ENCODE peak calls at places on chromosomes 13 and 19, in ten cellular contexts. One of them, this sample, is unnamed.

GRCh38 chr13:54859827-54860226 is 1831.2 kb downstream of the OLFM4 start:
- DNase-seq in NCI-H1417 treated with DMSO at 0.1 percent for 48 hours: no peak
- DNase-seq in BE2C: no peak
- DNase-seq in stimulated activated CD4-positive, alpha-beta T cell treated with anti-CD3 and anti-CD28 coated beads, Interleukin-12 subunit alpha, Interleukin-12 subunit beta, amount 100 ng/mL, for 4 hours: no peak
- DNase-seq in activated CD4-positive, alpha-beta T cell treated with anti-CD3 and anti-CD28 coated beads for 36 hours: no peak
- DNase-seq in stimulated activated CD8-positive, alpha-beta memory T cell treated with anti-CD3 and anti-CD28 coated beads, Interleukin-4, amount 100 ng/mL, for 4 hours: no peak
- DNase-seq in AG04450: no peak
- DNase-seq in NCI-H1105 treated with DMSO at 0.1 percent for 48 hours: no peak
- DNase-seq in type B pancreatic cell: no peak
- DNase-seq in mesendoderm: no peak
- DNase-seq in this sample: no peak

GRCh38 chr19:53844849-53845246 is 20.7 kb upstream of the NLRP12 start:
- DNase-seq in NCI-H1417 treated with DMSO at 0.1 percent for 48 hours: no peak
- DNase-seq in BE2C: no peak
- DNase-seq in stimulated activated CD4-positive, alpha-beta T cell treated with anti-CD3 and anti-CD28 coated beads, Interleukin-12 subunit alpha, Interleukin-12 subunit beta, amount 100 ng/mL, for 4 hours: no peak
- DNase-seq in activated CD4-positive, alpha-beta T cell treated with anti-CD3 and anti-CD28 coated beads for 36 hours: no peak
- DNase-seq in stimulated activated CD8-positive, alpha-beta memory T cell treated with anti-CD3 and anti-CD28 coated beads, Interleukin-4, amount 100 ng/mL, for 4 hours: no peak
- DNase-seq in AG04450: no peak
- DNase-seq in NCI-H1105 treated with DMSO at 0.1 percent for 48 hours: no peak
- DNase-seq in type B pancreatic cell: no peak
- DNase-seq in mesendoderm: no peak
- DNase-seq in this sample: no peak

GRCh38 chr19:13995017-13995728 is 10.9 kb downstream of the RFX1 start:
- DNase-seq in NCI-H1417 treated with DMSO at 0.1 percent for 48 hours: no peak
- DNase-seq in BE2C: no peak
- DNase-seq in stimulated activated CD4-positive, alpha-beta T cell treated with anti-CD3 and anti-CD28 coated beads, Interleukin-12 subunit alpha, Interleukin-12 subunit beta, amount 100 ng/mL, for 4 hours: no peak
- DNase-seq in activated CD4-positive, alpha-beta T cell treated with anti-CD3 and anti-CD28 coated beads for 36 hours: no peak
- DNase-seq in stimulated activated CD8-positive, alpha-beta memory T cell treated with anti-CD3 and anti-CD28 coated beads, Interleukin-4, amount 100 ng/mL, for 4 hours: no peak
- DNase-seq in AG04450: no peak
- DNase-seq in NCI-H1105 treated with DMSO at 0.1 percent for 48 hours: no peak
- DNase-seq in type B pancreatic cell: no peak
- DNase-seq in mesendoderm: no peak
- DNase-seq in this sample: no peak

GRCh38 chr13:35830850-35831450 is 300.2 kb downstream of the DCLK1 start:
- DNase-seq in NCI-H1417 treated with DMSO at 0.1 percent for 48 hours: no peak
- DNase-seq in BE2C: no peak
- DNase-seq in stimulated activated CD4-positive, alpha-beta T cell treated with anti-CD3 and anti-CD28 coated beads, Interleukin-12 subunit alpha, Interleukin-12 subunit beta, amount 100 ng/mL, for 4 hours: no peak
- DNase-seq in activated CD4-positive, alpha-beta T cell treated with anti-CD3 and anti-CD28 coated beads for 36 hours: no peak
- DNase-seq in stimulated activated CD8-positive, alpha-beta memory T cell treated with anti-CD3 and anti-CD28 coated beads, Interleukin-4, amount 100 ng/mL, for 4 hours: no peak
- DNase-seq in AG04450: no peak
- DNase-seq in NCI-H1105 treated with DMSO at 0.1 percent for 48 hours: no peak
- DNase-seq in type B pancreatic cell: no peak
- DNase-seq in mesendoderm: no peak
- DNase-seq in this sample: no peak

GRCh38 chr13:20461860-20462532 is 63.7 kb downstream of the CRYL1 start:
- DNase-seq in NCI-H1417 treated with DMSO at 0.1 percent for 48 hours: no peak
- DNase-seq in BE2C: no peak
- DNase-seq in stimulated activated CD4-positive, alpha-beta T cell treated with anti-CD3 and anti-CD28 coated beads, Interleukin-12 subunit alpha, Interleukin-12 subunit beta, amount 100 ng/mL, for 4 hours: no peak
- DNase-seq in activated CD4-positive, alpha-beta T cell treated with anti-CD3 and anti-CD28 coated beads for 36 hours: no peak
- DNase-seq in stimulated activated CD8-positive, alpha-beta memory T cell treated with anti-CD3 and anti-CD28 coated beads, Interleukin-4, amount 100 ng/mL, for 4 hours: no peak
- DNase-seq in AG04450: no peak
- DNase-seq in NCI-H1105 treated with DMSO at 0.1 percent for 48 hours: peak
- DNase-seq in type B pancreatic cell: no peak
- DNase-seq in mesendoderm: peak
- DNase-seq in this sample: no peak

GRCh38 chr13:24539500-24540165 is 27.1 kb upstream of the PARP4 start:
- DNase-seq in NCI-H1417 treated with DMSO at 0.1 percent for 48 hours: no peak
- DNase-seq in BE2C: no peak
- DNase-seq in stimulated activated CD4-positive, alpha-beta T cell treated with anti-CD3 and anti-CD28 coated beads, Interleukin-12 subunit alpha, Interleukin-12 subunit beta, amount 100 ng/mL, for 4 hours: no peak
- DNase-seq in activated CD4-positive, alpha-beta T cell treated with anti-CD3 and anti-CD28 coated beads for 36 hours: no peak
- DNase-seq in stimulated activated CD8-positive, alpha-beta memory T cell treated with anti-CD3 and anti-CD28 coated beads, Interleukin-4, amount 100 ng/mL, for 4 hours: no peak
- DNase-seq in AG04450: no peak
- DNase-seq in NCI-H1105 treated with DMSO at 0.1 percent for 48 hours: no peak
- DNase-seq in type B pancreatic cell: no peak
- DNase-seq in mesendoderm: no peak
- DNase-seq in this sample: no peak

GRCh38 chr13:112723771-112724170 is 33.9 kb downstream of the ATP11A start:
- DNase-seq in NCI-H1417 treated with DMSO at 0.1 percent for 48 hours: no peak
- DNase-seq in BE2C: no peak
- DNase-seq in stimulated activated CD4-positive, alpha-beta T cell treated with anti-CD3 and anti-CD28 coated beads, Interleukin-12 subunit alpha, Interleukin-12 subunit beta, amount 100 ng/mL, for 4 hours: no peak
- DNase-seq in activated CD4-positive, alpha-beta T cell treated with anti-CD3 and anti-CD28 coated beads for 36 hours: no peak
- DNase-seq in stimulated activated CD8-positive, alpha-beta memory T cell treated with anti-CD3 and anti-CD28 coated beads, Interleukin-4, amount 100 ng/mL, for 4 hours: no peak
- DNase-seq in AG04450: no peak
- DNase-seq in NCI-H1105 treated with DMSO at 0.1 percent for 48 hours: no peak
- DNase-seq in type B pancreatic cell: no peak
- DNase-seq in mesendoderm: no peak
- DNase-seq in this sample: no peak

GRCh38 chr13:28586585-28587540 is 72.1 kb upstream of the POMP start:
- DNase-seq in NCI-H1417 treated with DMSO at 0.1 percent for 48 hours: no peak
- DNase-seq in BE2C: no peak
- DNase-seq in stimulated activated CD4-positive, alpha-beta T cell treated with anti-CD3 and anti-CD28 coated beads, Interleukin-12 subunit alpha, Interleukin-12 subunit beta, amount 100 ng/mL, for 4 hours: no peak
- DNase-seq in activated CD4-positive, alpha-beta T cell treated with anti-CD3 and anti-CD28 coated beads for 36 hours: no peak
- DNase-seq in stimulated activated CD8-positive, alpha-beta memory T cell treated with anti-CD3 and anti-CD28 coated beads, Interleukin-4, amount 100 ng/mL, for 4 hours: no peak
- DNase-seq in AG04450: no peak
- DNase-seq in NCI-H1105 treated with DMSO at 0.1 percent for 48 hours: no peak
- DNase-seq in type B pancreatic cell: no peak
- DNase-seq in mesendoderm: peak
- DNase-seq in this sample: no peak

GRCh38 chr13:24097667-24098066 is 62.9 kb upstream of the SPATA13 start:
- DNase-seq in NCI-H1417 treated with DMSO at 0.1 percent for 48 hours: no peak
- DNase-seq in BE2C: no peak
- DNase-seq in stimulated activated CD4-positive, alpha-beta T cell treated with anti-CD3 and anti-CD28 coated beads, Interleukin-12 subunit alpha, Interleukin-12 subunit beta, amount 100 ng/mL, for 4 hours: no peak
- DNase-seq in activated CD4-positive, alpha-beta T cell treated with anti-CD3 and anti-CD28 coated beads for 36 hours: peak
- DNase-seq in stimulated activated CD8-positive, alpha-beta memory T cell treated with anti-CD3 and anti-CD28 coated beads, Interleukin-4, amount 100 ng/mL, for 4 hours: no peak
- DNase-seq in AG04450: no peak
- DNase-seq in NCI-H1105 treated with DMSO at 0.1 percent for 48 hours: no peak
- DNase-seq in type B pancreatic cell: no peak
- DNase-seq in mesendoderm: no peak
- DNase-seq in this sample: no peak

GRCh38 chr19:17095141-17095919 is 19.8 kb downstream of the MYO9B start:
- DNase-seq in NCI-H1417 treated with DMSO at 0.1 percent for 48 hours: no peak
- DNase-seq in BE2C: no peak
- DNase-seq in stimulated activated CD4-positive, alpha-beta T cell treated with anti-CD3 and anti-CD28 coated beads, Interleukin-12 subunit alpha, Interleukin-12 subunit beta, amount 100 ng/mL, for 4 hours: no peak
- DNase-seq in activated CD4-positive, alpha-beta T cell treated with anti-CD3 and anti-CD28 coated beads for 36 hours: no peak
- DNase-seq in stimulated activated CD8-positive, alpha-beta memory T cell treated with anti-CD3 and anti-CD28 coated beads, Interleukin-4, amount 100 ng/mL, for 4 hours: no peak
- DNase-seq in AG04450: no peak
- DNase-seq in NCI-H1105 treated with DMSO at 0.1 percent for 48 hours: no peak
- DNase-seq in type B pancreatic cell: no peak
- DNase-seq in mesendoderm: no peak
- DNase-seq in this sample: no peak

GRCh38 chr19:13884726-13885591 is 8.0 kb downstream of the NANOS3 start:
- DNase-seq in NCI-H1417 treated with DMSO at 0.1 percent for 48 hours: peak
- DNase-seq in BE2C: peak
- DNase-seq in stimulated activated CD4-positive, alpha-beta T cell treated with anti-CD3 and anti-CD28 coated beads, Interleukin-12 subunit alpha, Interleukin-12 subunit beta, amount 100 ng/mL, for 4 hours: no peak
- DNase-seq in activated CD4-positive, alpha-beta T cell treated with anti-CD3 and anti-CD28 coated beads for 36 hours: no peak
- DNase-seq in stimulated activated CD8-positive, alpha-beta memory T cell treated with anti-CD3 and anti-CD28 coated beads, Interleukin-4, amount 100 ng/mL, for 4 hours: no peak
- DNase-seq in AG04450: no peak
- DNase-seq in NCI-H1105 treated with DMSO at 0.1 percent for 48 hours: peak
- DNase-seq in type B pancreatic cell: no peak
- DNase-seq in mesendoderm: no peak
- DNase-seq in this sample: peak

GRCh38 chr13:51739403-51740112 is 64.4 kb downstream of the DHRS12 start:
- DNase-seq in NCI-H1417 treated with DMSO at 0.1 percent for 48 hours: no peak
- DNase-seq in BE2C: no peak
- DNase-seq in stimulated activated CD4-positive, alpha-beta T cell treated with anti-CD3 and anti-CD28 coated beads, Interleukin-12 subunit alpha, Interleukin-12 subunit beta, amount 100 ng/mL, for 4 hours: no peak
- DNase-seq in activated CD4-positive, alpha-beta T cell treated with anti-CD3 and anti-CD28 coated beads for 36 hours: no peak
- DNase-seq in stimulated activated CD8-positive, alpha-beta memory T cell treated with anti-CD3 and anti-CD28 coated beads, Interleukin-4, amount 100 ng/mL, for 4 hours: no peak
- DNase-seq in AG04450: no peak
- DNase-seq in NCI-H1105 treated with DMSO at 0.1 percent for 48 hours: no peak
- DNase-seq in type B pancreatic cell: no peak
- DNase-seq in mesendoderm: no peak
- DNase-seq in this sample: no peak

GRCh38 chr19:47492137-47492533 is 8.1 kb upstream of the KPTN start:
- DNase-seq in NCI-H1417 treated with DMSO at 0.1 percent for 48 hours: no peak
- DNase-seq in BE2C: no peak
- DNase-seq in stimulated activated CD4-positive, alpha-beta T cell treated with anti-CD3 and anti-CD28 coated beads, Interleukin-12 subunit alpha, Interleukin-12 subunit beta, amount 100 ng/mL, for 4 hours: no peak
- DNase-seq in activated CD4-positive, alpha-beta T cell treated with anti-CD3 and anti-CD28 coated beads for 36 hours: no peak
- DNase-seq in stimulated activated CD8-positive, alpha-beta memory T cell treated with anti-CD3 and anti-CD28 coated beads, Interleukin-4, amount 100 ng/mL, for 4 hours: no peak
- DNase-seq in AG04450: no peak
- DNase-seq in NCI-H1105 treated with DMSO at 0.1 percent for 48 hours: no peak
- DNase-seq in type B pancreatic cell: no peak
- DNase-seq in mesendoderm: no peak
- DNase-seq in this sample: no peak

GRCh38 chr13:27979765-27980279 is 8.7 kb downstream of the URAD start:
- DNase-seq in NCI-H1417 treated with DMSO at 0.1 percent for 48 hours: no peak
- DNase-seq in BE2C: no peak
- DNase-seq in stimulated activated CD4-positive, alpha-beta T cell treated with anti-CD3 and anti-CD28 coated beads, Interleukin-12 subunit alpha, Interleukin-12 subunit beta, amount 100 ng/mL, for 4 hours: no peak
- DNase-seq in activated CD4-positive, alpha-beta T cell treated with anti-CD3 and anti-CD28 coated beads for 36 hours: no peak
- DNase-seq in stimulated activated CD8-positive, alpha-beta memory T cell treated with anti-CD3 and anti-CD28 coated beads, Interleukin-4, amount 100 ng/mL, for 4 hours: no peak
- DNase-seq in AG04450: no peak
- DNase-seq in NCI-H1105 treated with DMSO at 0.1 percent for 48 hours: no peak
- DNase-seq in type B pancreatic cell: no peak
- DNase-seq in mesendoderm: no peak
- DNase-seq in this sample: no peak

GRCh38 chr13:30880756-30881155 is 25.3 kb upstream of the MEDAG start:
- DNase-seq in NCI-H1417 treated with DMSO at 0.1 percent for 48 hours: no peak
- DNase-seq in BE2C: no peak
- DNase-seq in stimulated activated CD4-positive, alpha-beta T cell treated with anti-CD3 and anti-CD28 coated beads, Interleukin-12 subunit alpha, Interleukin-12 subunit beta, amount 100 ng/mL, for 4 hours: no peak
- DNase-seq in activated CD4-positive, alpha-beta T cell treated with anti-CD3 and anti-CD28 coated beads for 36 hours: no peak
- DNase-seq in stimulated activated CD8-positive, alpha-beta memory T cell treated with anti-CD3 and anti-CD28 coated beads, Interleukin-4, amount 100 ng/mL, for 4 hours: no peak
- DNase-seq in AG04450: peak
- DNase-seq in NCI-H1105 treated with DMSO at 0.1 percent for 48 hours: no peak
- DNase-seq in type B pancreatic cell: no peak
- DNase-seq in mesendoderm: no peak
- DNase-seq in this sample: no peak

GRCh38 chr13:93169980-93170379 is 56.6 kb upstream of the GPC6 start:
- DNase-seq in NCI-H1417 treated with DMSO at 0.1 percent for 48 hours: no peak
- DNase-seq in BE2C: no peak
- DNase-seq in stimulated activated CD4-positive, alpha-beta T cell treated with anti-CD3 and anti-CD28 coated beads, Interleukin-12 subunit alpha, Interleukin-12 subunit beta, amount 100 ng/mL, for 4 hours: no peak
- DNase-seq in activated CD4-positive, alpha-beta T cell treated with anti-CD3 and anti-CD28 coated beads for 36 hours: no peak
- DNase-seq in stimulated activated CD8-positive, alpha-beta memory T cell treated with anti-CD3 and anti-CD28 coated beads, Interleukin-4, amount 100 ng/mL, for 4 hours: no peak
- DNase-seq in AG04450: peak
- DNase-seq in NCI-H1105 treated with DMSO at 0.1 percent for 48 hours: no peak
- DNase-seq in type B pancreatic cell: no peak
- DNase-seq in mesendoderm: peak
- DNase-seq in this sample: no peak

GRCh38 chr19:41967056-41967783 is 8.1 kb upstream of the RABAC1 start:
- DNase-seq in NCI-H1417 treated with DMSO at 0.1 percent for 48 hours: no peak
- DNase-seq in BE2C: no peak
- DNase-seq in stimulated activated CD4-positive, alpha-beta T cell treated with anti-CD3 and anti-CD28 coated beads, Interleukin-12 subunit alpha, Interleukin-12 subunit beta, amount 100 ng/mL, for 4 hours: no peak
- DNase-seq in activated CD4-positive, alpha-beta T cell treated with anti-CD3 and anti-CD28 coated beads for 36 hours: no peak
- DNase-seq in stimulated activated CD8-positive, alpha-beta memory T cell treated with anti-CD3 and anti-CD28 coated beads, Interleukin-4, amount 100 ng/mL, for 4 hours: no peak
- DNase-seq in AG04450: no peak
- DNase-seq in NCI-H1105 treated with DMSO at 0.1 percent for 48 hours: no peak
- DNase-seq in type B pancreatic cell: no peak
- DNase-seq in mesendoderm: no peak
- DNase-seq in this sample: no peak

GRCh38 chr13:98879965-98880364 is 97.9 kb downstream of the DOCK9 start:
- DNase-seq in NCI-H1417 treated with DMSO at 0.1 percent for 48 hours: peak
- DNase-seq in BE2C: no peak
- DNase-seq in stimulated activated CD4-positive, alpha-beta T cell treated with anti-CD3 and anti-CD28 coated beads, Interleukin-12 subunit alpha, Interleukin-12 subunit beta, amount 100 ng/mL, for 4 hours: no peak
- DNase-seq in activated CD4-positive, alpha-beta T cell treated with anti-CD3 and anti-CD28 coated beads for 36 hours: no peak
- DNase-seq in stimulated activated CD8-positive, alpha-beta memory T cell treated with anti-CD3 and anti-CD28 coated beads, Interleukin-4, amount 100 ng/mL, for 4 hours: no peak
- DNase-seq in AG04450: no peak
- DNase-seq in NCI-H1105 treated with DMSO at 0.1 percent for 48 hours: no peak
- DNase-seq in type B pancreatic cell: no peak
- DNase-seq in mesendoderm: no peak
- DNase-seq in this sample: no peak

GRCh38 chr13:31236211-31236786 is 36.5 kb downstream of the B3GLCT start:
- DNase-seq in NCI-H1417 treated with DMSO at 0.1 percent for 48 hours: no peak
- DNase-seq in BE2C: peak
- DNase-seq in stimulated activated CD4-positive, alpha-beta T cell treated with anti-CD3 and anti-CD28 coated beads, Interleukin-12 subunit alpha, Interleukin-12 subunit beta, amount 100 ng/mL, for 4 hours: no peak
- DNase-seq in activated CD4-positive, alpha-beta T cell treated with anti-CD3 and anti-CD28 coated beads for 36 hours: peak
- DNase-seq in stimulated activated CD8-positive, alpha-beta memory T cell treated with anti-CD3 and anti-CD28 coated beads, Interleukin-4, amount 100 ng/mL, for 4 hours: no peak
- DNase-seq in AG04450: peak
- DNase-seq in NCI-H1105 treated with DMSO at 0.1 percent for 48 hours: peak
- DNase-seq in type B pancreatic cell: no peak
- DNase-seq in mesendoderm: peak
- DNase-seq in this sample: peak

GRCh38 chr19:4140237-4140711 is 13.2 kb upstream of the CREB3L3 start:
- DNase-seq in NCI-H1417 treated with DMSO at 0.1 percent for 48 hours: no peak
- DNase-seq in BE2C: peak
- DNase-seq in stimulated activated CD4-positive, alpha-beta T cell treated with anti-CD3 and anti-CD28 coated beads, Interleukin-12 subunit alpha, Interleukin-12 subunit beta, amount 100 ng/mL, for 4 hours: no peak
- DNase-seq in activated CD4-positive, alpha-beta T cell treated with anti-CD3 and anti-CD28 coated beads for 36 hours: peak
- DNase-seq in stimulated activated CD8-positive, alpha-beta memory T cell treated with anti-CD3 and anti-CD28 coated beads, Interleukin-4, amount 100 ng/mL, for 4 hours: no peak
- DNase-seq in AG04450: peak
- DNase-seq in NCI-H1105 treated with DMSO at 0.1 percent for 48 hours: peak
- DNase-seq in type B pancreatic cell: no peak
- DNase-seq in mesendoderm: peak
- DNase-seq in this sample: peak

GRCh38 chr19:11435833-11436313 is 438 bp downstream of the PRKCSH start:
- DNase-seq in NCI-H1417 treated with DMSO at 0.1 percent for 48 hours: no peak
- DNase-seq in BE2C: no peak
- DNase-seq in stimulated activated CD4-positive, alpha-beta T cell treated with anti-CD3 and anti-CD28 coated beads, Interleukin-12 subunit alpha, Interleukin-12 subunit beta, amount 100 ng/mL, for 4 hours: no peak
- DNase-seq in activated CD4-positive, alpha-beta T cell treated with anti-CD3 and anti-CD28 coated beads for 36 hours: peak
- DNase-seq in stimulated activated CD8-positive, alpha-beta memory T cell treated with anti-CD3 and anti-CD28 coated beads, Interleukin-4, amount 100 ng/mL, for 4 hours: no peak
- DNase-seq in AG04450: peak
- DNase-seq in NCI-H1105 treated with DMSO at 0.1 percent for 48 hours: no peak
- DNase-seq in type B pancreatic cell: no peak
- DNase-seq in mesendoderm: peak
- DNase-seq in this sample: peak

GRCh38 chr19:9597027-9597426 is 12.7 kb upstream of the ZNF121 start:
- DNase-seq in NCI-H1417 treated with DMSO at 0.1 percent for 48 hours: no peak
- DNase-seq in BE2C: no peak
- DNase-seq in stimulated activated CD4-positive, alpha-beta T cell treated with anti-CD3 and anti-CD28 coated beads, Interleukin-12 subunit alpha, Interleukin-12 subunit beta, amount 100 ng/mL, for 4 hours: no peak
- DNase-seq in activated CD4-positive, alpha-beta T cell treated with anti-CD3 and anti-CD28 coated beads for 36 hours: no peak
- DNase-seq in stimulated activated CD8-positive, alpha-beta memory T cell treated with anti-CD3 and anti-CD28 coated beads, Interleukin-4, amount 100 ng/mL, for 4 hours: no peak
- DNase-seq in AG04450: no peak
- DNase-seq in NCI-H1105 treated with DMSO at 0.1 percent for 48 hours: no peak
- DNase-seq in type B pancreatic cell: no peak
- DNase-seq in mesendoderm: no peak
- DNase-seq in this sample: no peak

GRCh38 chr13:48660356-48661076 is 6.8 kb downstream of the CYSLTR2 start:
- DNase-seq in NCI-H1417 treated with DMSO at 0.1 percent for 48 hours: no peak
- DNase-seq in BE2C: no peak
- DNase-seq in stimulated activated CD4-positive, alpha-beta T cell treated with anti-CD3 and anti-CD28 coated beads, Interleukin-12 subunit alpha, Interleukin-12 subunit beta, amount 100 ng/mL, for 4 hours: no peak
- DNase-seq in activated CD4-positive, alpha-beta T cell treated with anti-CD3 and anti-CD28 coated beads for 36 hours: no peak
- DNase-seq in stimulated activated CD8-positive, alpha-beta memory T cell treated with anti-CD3 and anti-CD28 coated beads, Interleukin-4, amount 100 ng/mL, for 4 hours: no peak
- DNase-seq in AG04450: no peak
- DNase-seq in NCI-H1105 treated with DMSO at 0.1 percent for 48 hours: no peak
- DNase-seq in type B pancreatic cell: no peak
- DNase-seq in mesendoderm: no peak
- DNase-seq in this sample: no peak

GRCh38 chr13:108860418-108860817 is 231.0 kb downstream of the MYO16 start:
- DNase-seq in NCI-H1417 treated with DMSO at 0.1 percent for 48 hours: no peak
- DNase-seq in BE2C: no peak
- DNase-seq in stimulated activated CD4-positive, alpha-beta T cell treated with anti-CD3 and anti-CD28 coated beads, Interleukin-12 subunit alpha, Interleukin-12 subunit beta, amount 100 ng/mL, for 4 hours: no peak
- DNase-seq in activated CD4-positive, alpha-beta T cell treated with anti-CD3 and anti-CD28 coated beads for 36 hours: no peak
- DNase-seq in stimulated activated CD8-positive, alpha-beta memory T cell treated with anti-CD3 and anti-CD28 coated beads, Interleukin-4, amount 100 ng/mL, for 4 hours: no peak
- DNase-seq in AG04450: no peak
- DNase-seq in NCI-H1105 treated with DMSO at 0.1 percent for 48 hours: no peak
- DNase-seq in type B pancreatic cell: no peak
- DNase-seq in mesendoderm: no peak
- DNase-seq in this sample: no peak

GRCh38 chr13:77507931-77508776 is 27.4 kb upstream of the SCEL start:
- DNase-seq in NCI-H1417 treated with DMSO at 0.1 percent for 48 hours: no peak
- DNase-seq in BE2C: peak
- DNase-seq in stimulated activated CD4-positive, alpha-beta T cell treated with anti-CD3 and anti-CD28 coated beads, Interleukin-12 subunit alpha, Interleukin-12 subunit beta, amount 100 ng/mL, for 4 hours: no peak
- DNase-seq in activated CD4-positive, alpha-beta T cell treated with anti-CD3 and anti-CD28 coated beads for 36 hours: peak
- DNase-seq in stimulated activated CD8-positive, alpha-beta memory T cell treated with anti-CD3 and anti-CD28 coated beads, Interleukin-4, amount 100 ng/mL, for 4 hours: no peak
- DNase-seq in AG04450: no peak
- DNase-seq in NCI-H1105 treated with DMSO at 0.1 percent for 48 hours: peak
- DNase-seq in type B pancreatic cell: no peak
- DNase-seq in mesendoderm: no peak
- DNase-seq in this sample: no peak

This sample was measured in GM13976.